ENCODE peak calls at places on chromosomes 13 and 19, in eight cellular contexts. I, F, O, X, Z, H, C and V are unnamed samples.

GRCh38 chr13:62038214-62038613 is 622.6 kb upstream of the PCDH20 start:
- DNase-seq in I (no peak), C (no peak), F (no peak), O (no peak), Z (no peak), X (no peak), H (no peak), V (no peak)

GRCh38 chr13:111031531-111031961 is 83.6 kb upstream of the ARHGEF7 start:
- DNase-seq in O (no peak), F (no peak), C (no peak), H (no peak), Z (no peak), X (no peak), I (peak; percentile 77), V (no peak)

GRCh38 chr13:25752957-25753540 is 298.8 kb downstream of the SHISA2 start:
- DNase-seq in I (peak; percentile 38), O (no peak), C (no peak), H (no peak), Z (no peak), F (no peak), X (no peak), V (no peak)

GRCh38 chr13:30404207-30404606 is 18.1 kb upstream of the UBE2L5 start:
- DNase-seq in O (no peak), H (no peak), X (no peak), I (no peak), F (no peak), Z (no peak), C (no peak), V (no peak)

GRCh38 chr13:108728370-108728769 is 99.0 kb downstream of the MYO16 start:
- DNase-seq in I (no peak), Z (no peak), O (peak; percentile 46), F (no peak), H (no peak), X (no peak), C (no peak), V (no peak)

GRCh38 chr13:35794734-35795389 is 318.4 kb upstream of the MAB21L1 start:
- DNase-seq in Z (no peak), F (no peak), O (no peak), H (no peak), C (no peak), I (no peak), X (no peak), V (no peak)

GRCh38 chr19:50967924-50968708 is 1.3 kb downstream of the KLK6 start:
- DNase-seq in X (no peak), O (no peak), C (no peak), H (no peak), Z (no peak), I (no peak), F (no peak), V (no peak)

GRCh38 chr13:62320129-62320724 is 904.6 kb upstream of the PCDH20 start:
- DNase-seq in H (peak; percentile 6), C (no peak), F (peak; percentile 12), Z (no peak), I (peak; percentile 20), X (peak; percentile 10), O (no peak), V (peak; percentile 34)

GRCh38 chr13:46297338-46297737 is 85.6 kb downstream of the LRRC63 start:
- DNase-seq in C (no peak), H (no peak), Z (no peak), I (no peak), F (no peak), O (no peak), X (no peak), V (no peak)

GRCh38 chr19:2777952-2778683 is 5.0 kb downstream of the SGTA start:
- DNase-seq in F (no peak), Z (no peak), C (no peak), X (no peak), I (no peak), H (no peak), O (no peak), V (no peak)

GRCh38 chr13:30364876-30365275 is 57.4 kb upstream of the UBE2L5 start:
- DNase-seq in F (no peak), O (no peak), I (peak; percentile 15), C (no peak), Z (no peak), H (no peak), X (no peak), V (no peak)

GRCh38 chr19:30212574-30212973 is 159.6 kb upstream of the ZNF536 start:
- DNase-seq in C (no peak), X (no peak), F (no peak), Z (no peak), I (no peak), H (no peak), O (no peak), V (no peak)

GRCh38 chr19:49844138-49844740 is 6.7 kb upstream of the PTOV1 start:
- DNase-seq in F (no peak), Z (no peak), X (no peak), H (no peak), C (no peak), O (no peak), I (no peak), V (no peak)

GRCh38 chr13:80389073-80390038 is 48.4 kb upstream of the SPRY2 start:
- DNase-seq in I (no peak), O (no peak), F (no peak), C (no peak), X (no peak), Z (no peak), H (no peak), V (no peak)

GRCh38 chr13:43846496-43846895 is 33.0 kb downstream of the CCDC122 start:
- DNase-seq in I (no peak), H (no peak), X (no peak), Z (no peak), C (no peak), F (no peak), O (no peak), V (no peak)

GRCh38 chr13:41306271-41307150 is 4.6 kb upstream of the NAA16 start:
- DNase-seq in Z (no peak), I (no peak), C (no peak), H (no peak), F (no peak), X (no peak), O (no peak), V (no peak)

GRCh38 chr13:30191491-30192100 is 115.8 kb downstream of the KATNAL1 start:
- DNase-seq in O (no peak), H (peak; percentile 10), I (no peak), C (no peak), X (no peak), Z (no peak), F (no peak), V (no peak)

GRCh38 chr13:19685034-19685433 is 51.6 kb downstream of the MPHOSPH8 start:
- DNase-seq in F (no peak), Z (no peak), X (no peak), H (no peak), C (no peak), I (no peak), O (no peak), V (no peak)

GRCh38 chr13:113647351-113648217 is 10.4 kb downstream of the ATP4B start:
- DNase-seq in C (peak; percentile 85), Z (peak; percentile 96), H (no peak), O (no peak), X (peak; percentile 84), F (peak; percentile 1), I (no peak), V (peak; percentile 81)

GRCh38 chr13:106349080-106349841 is 186.2 kb downstream of the EFNB2 start:
- DNase-seq in C (no peak), F (no peak), Z (no peak), O (no peak), X (no peak), I (no peak), H (no peak), V (peak; percentile 64)

GRCh38 chr19:57123882-57124281 is 4.1 kb downstream of the USP29 start:
- DNase-seq in X (no peak), I (no peak), C (no peak), F (no peak), H (no peak), O (no peak), Z (no peak), V (no peak)

GRCh38 chr13:112062619-112063308 is 4.2 kb upstream of the SOX1 start:
- DNase-seq in I (no peak), O (no peak), X (no peak), C (no peak), Z (no peak), H (no peak), F (no peak), V (no peak)

GRCh38 chr19:4338441-4339350 is at the start of gene STAP2:
- DNase-seq in I (no peak), F (no peak), H (no peak), X (no peak), C (no peak), Z (peak; percentile 79), O (no peak), V (no peak)

GRCh38 chr13:108656742-108657141 is 27.3 kb downstream of the MYO16 start:
- DNase-seq in I (no peak), H (no peak), X (no peak), O (no peak), C (no peak), Z (no peak), F (no peak), V (no peak)

GRCh38 chr19:47324502-47324901 is 7.5 kb upstream of the C5AR2 start:
- DNase-seq in Z (no peak), F (no peak), H (no peak), O (no peak), I (no peak), X (no peak), C (no peak), V (no peak)

GRCh38 chr13:40120781-40121180 is 465.3 kb downstream of the COG6 start:
- DNase-seq in X (no peak), C (no peak), I (no peak), Z (no peak), F (no peak), H (no peak), O (no peak), V (no peak)

GRCh38 chr13:93672996-93673395 is 446.4 kb downstream of the GPC6 start:
- DNase-seq in X (no peak), C (no peak), H (no peak), O (no peak), Z (no peak), I (no peak), F (no peak), V (no peak)

GRCh38 chr19:45428385-45429231 is 4.9 kb upstream of the ERCC1 start:
- DNase-seq in O (no peak), H (no peak), X (no peak), F (no peak), C (no peak), I (peak; percentile 24), Z (no peak), V (no peak)

GRCh38 chr13:66673401-66673800 is 556.7 kb downstream of the PCDH9 start:
- DNase-seq in H (no peak), Z (no peak), O (no peak), C (no peak), X (no peak), F (no peak), I (no peak), V (no peak)

GRCh38 chr19:50292216-50292827 is 36.9 kb downstream of the KCNC3 start:
- DNase-seq in O (no peak), X (no peak), C (no peak), I (no peak), H (no peak), Z (no peak), F (no peak), V (no peak)

GRCh38 chr19:29524912-29525870 is 603 bp upstream of the VSTM2B start:
- DNase-seq in X (no peak), I (no peak), H (no peak), Z (no peak), C (no peak), O (no peak), F (no peak), V (no peak)

GRCh38 chr19:37594982-37595382 is 306 bp downstream of the ZNF540 start:
- DNase-seq in I (peak; percentile 59), H (no peak), F (no peak), Z (peak; percentile 69), C (peak; percentile 37), X (no peak), O (no peak), V (no peak)

GRCh38 chr19:518292-519231 is 11.3 kb downstream of the TPGS1 start:
- DNase-seq in F (no peak), X (no peak), I (no peak), Z (no peak), C (no peak), O (no peak), H (no peak), V (no peak)

GRCh38 chr13:44388427-44388826 is 14.8 kb downstream of the SERP2 start:
- DNase-seq in F (no peak), O (no peak), C (no peak), I (no peak), H (no peak), Z (no peak), X (no peak), V (no peak)